ENCODE peak calls at places on chromosomes 11 and 22, in seven cellular contexts. N is B cell, W is tibial artery, Q is esophagus squamous epithelium, L is astrocyte of the spinal cord, D is osteocyte, I is HFF-Myc. A is an unnamed sample.

GRCh38 chr11:30635401-30635989 is 49.3 kb upstream of the MPPED2 start:
- DNase-seq in N (no peak), W (no peak), Q (no peak), L (peak; percentile 12), D (no peak), I (no peak), A (no peak)

GRCh38 chr11:72969894-72970335 is 155.7 kb downstream of the ATG16L2 start:
- DNase-seq in N (no peak), W (no peak), Q (no peak), L (peak; percentile 87), D (no peak), I (no peak), A (peak; percentile 4)

GRCh38 chr11:85810871-85811611 is at the start of gene SYTL2:
- DNase-seq in N (peak; percentile 54), W (peak; percentile 58), Q (no peak), L (peak; percentile 50), D (peak; percentile 85), I (no peak), A (peak; percentile 71)

GRCh38 chr11:31797227-31798056 is 13.7 kb downstream of the PAX6 start:
- DNase-seq in N (no peak), W (no peak), Q (no peak), L (no peak), D (no peak), I (no peak), A (no peak)

GRCh38 chr11:11620966-11621880 is 582 bp downstream of the GALNT18 start:
- DNase-seq in N (no peak), W (peak; percentile 45), Q (no peak), L (peak; percentile 3), D (no peak), I (no peak), A (peak; percentile 53)

GRCh38 chr22:39519681-39520053 is 695 bp upstream of the ATF4 start:
- DNase-seq in N (no peak), W (peak; percentile 61), Q (no peak), L (no peak), D (no peak), I (no peak), A (no peak)

GRCh38 chr11:61785837-61786402 is 6.5 kb downstream of the TMEM258 start:
- DNase-seq in N (no peak), W (no peak), Q (no peak), L (no peak), D (no peak), I (no peak), A (no peak)

GRCh38 chr22:42174062-42174461 is 43.5 kb upstream of the CYP2D6 start:
- DNase-seq in N (no peak), W (no peak), Q (no peak), L (peak; percentile 43), D (no peak), I (peak; percentile 63), A (no peak)

GRCh38 chr11:92776676-92777075 is 192.8 kb upstream of the MTNR1B start:
- DNase-seq in N (no peak), W (no peak), Q (no peak), L (peak; percentile 24), D (no peak), I (no peak), A (no peak)

GRCh38 chr22:17781319-17782031 is 7.2 kb upstream of the BID start:
- DNase-seq in N (peak; percentile 57), W (no peak), Q (no peak), L (peak; percentile 79), D (no peak), I (no peak), A (peak; percentile 85)

GRCh38 chr11:68010058-68011041 is at the start of gene ALDH3B1:
- DNase-seq in N (peak; percentile 61), W (peak; percentile 97), Q (peak; percentile 38), L (peak; percentile 79), D (peak; percentile 96), I (peak; percentile 35), A (peak; percentile 20)

GRCh38 chr22:49645791-49646550 is 181.7 kb downstream of the BRD1 start:
- DNase-seq in N (no peak), W (no peak), Q (no peak), L (no peak), D (no peak), I (no peak), A (no peak)

GRCh38 chr11:129230006-129230405 is 37.9 kb upstream of the ARHGAP32 start:
- DNase-seq in N (no peak), W (no peak), Q (no peak), L (peak; percentile 34), D (no peak), I (no peak), A (no peak)

GRCh38 chr22:47034076-47034808 is 271.8 kb downstream of the TBC1D22A start:
- DNase-seq in N (no peak), W (no peak), Q (no peak), L (no peak), D (no peak), I (no peak), A (no peak)

GRCh38 chr11:44593194-44593593 is 27.7 kb downstream of the CD82 start:
- DNase-seq in N (no peak), W (no peak), Q (no peak), L (no peak), D (no peak), I (no peak), A (no peak)

GRCh38 chr11:35919244-35919643 is 24.6 kb upstream of the LDLRAD3 start:
- DNase-seq in N (no peak), W (no peak), Q (no peak), L (peak; percentile 25), D (no peak), I (no peak), A (no peak)

GRCh38 chr22:39723899-39724351 is 153.4 kb downstream of the CACNA1I start:
- DNase-seq in N (no peak), W (no peak), Q (no peak), L (peak; percentile 5), D (peak; percentile 38), I (no peak), A (no peak)

GRCh38 chr22:36998620-36999351 is 20.5 kb downstream of the TST start:
- DNase-seq in N (no peak), W (no peak), Q (no peak), L (no peak), D (no peak), I (no peak), A (peak; percentile 19)

GRCh38 chr22:35330258-35330861 is 30.7 kb downstream of the TOM1 start:
- DNase-seq in N (no peak), W (peak; percentile 85), Q (no peak), L (peak; percentile 62), D (no peak), I (peak; percentile 67), A (peak; percentile 72)

GRCh38 chr11:35838071-35838470 is 105.8 kb upstream of the LDLRAD3 start:
- DNase-seq in N (no peak), W (no peak), Q (no peak), L (no peak), D (no peak), I (no peak), A (no peak)

GRCh38 chr22:43008921-43009320 is 6.0 kb downstream of the PACSIN2 start:
- DNase-seq in N (no peak), W (no peak), Q (no peak), L (no peak), D (no peak), I (no peak), A (no peak)

GRCh38 chr22:42623301-42623751 is 8.6 kb upstream of the POLDIP3 start:
- DNase-seq in N (peak; percentile 69), W (no peak), Q (no peak), L (no peak), D (no peak), I (no peak), A (no peak)

GRCh38 chr11:114678125-114679036 is at the start of gene NXPE2:
- DNase-seq in N (no peak), W (no peak), Q (no peak), L (peak; percentile 84), D (no peak), I (no peak), A (no peak)

GRCh38 chr22:44807915-44808690 is 55.7 kb downstream of the ARHGAP8 start:
- DNase-seq in N (no peak), W (no peak), Q (no peak), L (no peak), D (no peak), I (no peak), A (peak; percentile 19)
- TF ChIP-seq CTCF in N (no peak), W (no peak), Q (no peak), L (peak; percentile 34), D (peak; percentile 24), I (peak; percentile 38), A (no peak)

GRCh38 chr22:22097727-22098228 is 115.2 kb upstream of the TOP3B start:
- DNase-seq in N (no peak), W (no peak), Q (no peak), L (no peak), D (no peak), I (no peak), A (no peak)

GRCh38 chr22:22103078-22103593 is 120.5 kb upstream of the TOP3B start:
- DNase-seq in N (no peak), W (no peak), Q (no peak), L (no peak), D (peak; percentile 76), I (no peak), A (peak; percentile 46)

GRCh38 chr22:22098457-22099193 is 116.0 kb upstream of the TOP3B start:
- DNase-seq in N (peak; percentile 50), W (no peak), Q (no peak), L (no peak), D (peak; percentile 65), I (no peak), A (no peak)

GRCh38 chr22:22099194-22099486 is 116.6 kb upstream of the TOP3B start:
- DNase-seq in N (peak; percentile 62), W (no peak), Q (no peak), L (no peak), D (no peak), I (no peak), A (no peak)

GRCh38 chr22:22099833-22100812 is 117.5 kb upstream of the TOP3B start:
- DNase-seq in N (no peak), W (no peak), Q (no peak), L (no peak), D (no peak), I (no peak), A (peak; percentile 10)
- TF ChIP-seq CTCF in N (peak; percentile 39), W (no peak), Q (no peak), L (peak; percentile 63), D (peak; percentile 39), I (peak; percentile 37), A (peak; percentile 24)

GRCh38 chr11:20132667-20133039 is 27.6 kb downstream of the DBX1 start:
- DNase-seq in N (no peak), W (no peak), Q (no peak), L (no peak), D (no peak), I (no peak), A (no peak)
- TF ChIP-seq CTCF in N (peak; percentile 36), W (no peak), Q (no peak), L (no peak), D (peak; percentile 23), I (no peak), A (peak; percentile 54)

DNA sequence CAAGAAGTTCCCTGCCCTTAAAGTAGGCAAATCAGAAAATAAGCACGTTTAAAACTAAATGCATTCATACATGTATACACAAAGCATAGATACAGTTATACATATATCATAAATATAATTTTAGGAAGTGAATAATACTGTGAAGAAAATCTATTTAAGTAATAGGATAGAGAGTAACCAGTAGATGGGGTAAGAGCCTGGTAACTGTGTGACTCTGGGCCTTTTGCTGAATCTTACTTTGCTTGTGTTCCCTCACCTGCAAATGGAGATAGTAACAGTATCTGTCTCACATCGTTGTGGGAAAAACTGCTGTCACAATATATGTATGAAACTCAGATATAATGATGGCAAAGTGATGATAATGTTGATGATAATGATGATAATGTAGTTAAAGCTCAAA is 29.9 kb downstream of the MS4A2 start:
- DNase-seq in N (no peak), W (no peak), Q (no peak), L (no peak), D (no peak), I (no peak), A (no peak)
- TF ChIP-seq CTCF in N (no peak), W (no peak), Q (no peak), L (no peak), D (no peak), I (no peak), A (no peak)

GRCh38 chr11:64848779-64849599 is 4.5 kb upstream of the CDC42BPG start:
- DNase-seq in N (peak; percentile 87), W (no peak), Q (no peak), L (no peak), D (no peak), I (no peak), A (peak; percentile 49)
- TF ChIP-seq CTCF in N (peak; percentile 23), W (no peak), Q (peak; percentile 14), L (peak; percentile 27), D (no peak), I (no peak), A (no peak)